ENCODE peak calls at places on chromosome 19, in five cellular contexts. X, Y, J, M and E are unnamed samples.

GRCh38 chr19:14089662-14090508 is 666 bp downstream of the SAMD1 start:
- DNase-seq in X (no peak), Y (no peak), J (peak; percentile 23), M (peak; percentile 62), E (peak; percentile 46)

GRCh38 chr19:50921391-50922315 is 10.5 kb upstream of the KLK4 start:
- DNase-seq in X (peak; percentile 24), Y (no peak), J (no peak), M (no peak), E (no peak)

GRCh38 chr19:53942001-53942786 is 20.5 kb upstream of the CACNG8 start:
- DNase-seq in X (no peak), Y (no peak), J (no peak), M (no peak), E (no peak)

GRCh38 chr19:5795382-5795919 is 4.5 kb upstream of the DUS3L start:
- DNase-seq in X (no peak), Y (no peak), J (no peak), M (no peak), E (no peak)

GRCh38 chr19:2957160-2957559 is 12.4 kb upstream of the ZNF77 start:
- DNase-seq in X (no peak), Y (no peak), J (no peak), M (no peak), E (no peak)

GRCh38 chr19:843836-844299 is 3.1 kb downstream of the PRTN3 start:
- DNase-seq in X (no peak), Y (no peak), J (no peak), M (no peak), E (no peak)

GRCh38 chr19:53958168-53958571 is 4.6 kb upstream of the CACNG8 start:
- DNase-seq in X (no peak), Y (no peak), J (no peak), M (no peak), E (no peak)

GRCh38 chr19:30344446-30345425 is 27.4 kb upstream of the ZNF536 start:
- DNase-seq in X (no peak), Y (no peak), J (no peak), M (no peak), E (no peak)

GRCh38 chr19:881385-882071 is 11.5 kb downstream of the MED16 start:
- DNase-seq in X (no peak), Y (no peak), J (no peak), M (no peak), E (no peak)

GRCh38 chr19:40279120-40279551 is 6.0 kb downstream of the AKT2 start:
- DNase-seq in X (peak; percentile 49), Y (no peak), J (no peak), M (no peak), E (no peak)

GRCh38 chr19:17794731-17795494 is at the start of gene B3GNT3:
- DNase-seq in X (no peak), Y (no peak), J (peak; percentile 30), M (peak; percentile 97), E (no peak)

GRCh38 chr19:7383284-7383683 is 34.5 kb downstream of the ARHGEF18 start:
- DNase-seq in X (no peak), Y (no peak), J (no peak), M (no peak), E (no peak)

GRCh38 chr19:35332817-35333216 is 3.8 kb downstream of the CD22 start:
- DNase-seq in X (no peak), Y (no peak), J (no peak), M (no peak), E (peak; percentile 15)

GRCh38 chr19:32555786-32556185 is 25.2 kb upstream of the PDCD5 start:
- DNase-seq in X (no peak), Y (no peak), J (no peak), M (no peak), E (no peak)

GRCh38 chr19:31214086-31214485 is 135.2 kb downstream of the TSHZ3 start:
- DNase-seq in X (no peak), Y (peak; percentile 71), J (peak; percentile 94), M (peak; percentile 63), E (peak; percentile 82)

GRCh38 chr19:38184815-38185214 is 39.2 kb downstream of the DPF1 start:
- DNase-seq in X (no peak), Y (no peak), J (no peak), M (no peak), E (no peak)

GRCh38 chr19:34269081-34269480 is 14.7 kb downstream of the GARRE1 start:
- DNase-seq in X (no peak), Y (no peak), J (peak; percentile 35), M (no peak), E (no peak)

GRCh38 chr19:10769533-10770491 is 51.9 kb downstream of the DNM2 start:
- DNase-seq in X (peak; percentile 27), Y (no peak), J (no peak), M (peak; percentile 36), E (peak; percentile 40)

GRCh38 chr19:44741841-44742352 is 6.6 kb upstream of the BCL3 start:
- DNase-seq in X (peak; percentile 95), Y (no peak), J (no peak), M (peak; percentile 98), E (no peak)

GRCh38 chr19:45271709-45272108 is 20.6 kb downstream of the MARK4 start:
- DNase-seq in X (no peak), Y (no peak), J (no peak), M (no peak), E (no peak)

GRCh38 chr19:19075126-19075525 is 11.3 kb downstream of the SLC25A42 start:
- DNase-seq in X (no peak), Y (no peak), J (no peak), M (no peak), E (no peak)

GRCh38 chr19:47027586-47028371 is 8.1 kb downstream of the NPAS1 start:
- DNase-seq in X (no peak), Y (no peak), J (no peak), M (no peak), E (no peak)

GRCh38 chr19:3768748-3769099 is 3.3 kb downstream of the RAX2 start:
- DNase-seq in X (no peak), Y (no peak), J (no peak), M (no peak), E (no peak)

GRCh38 chr19:10929402-10929794 is 787 bp downstream of the TIMM29 start:
- DNase-seq in X (no peak), Y (no peak), J (no peak), M (no peak), E (no peak)

GRCh38 chr19:46198756-46199155 is 30.8 kb upstream of the IGFL1 start:
- DNase-seq in X (no peak), Y (no peak), J (no peak), M (no peak), E (no peak)

GRCh38 chr19:19488875-19489690 is 26.3 kb downstream of the TSSK6 start:
- DNase-seq in X (peak; percentile 66), Y (peak; percentile 75), J (peak; percentile 96), M (peak; percentile 64), E (peak; percentile 91)

GRCh38 chr19:3867971-3868769 is 668 bp downstream of the ZFR2 start:
- DNase-seq in X (no peak), Y (no peak), J (no peak), M (no peak), E (no peak)

GRCh38 chr19:5967994-5968430 is 9.9 kb downstream of the RANBP3 start:
- DNase-seq in X (peak; percentile 43), Y (no peak), J (peak; percentile 49), M (peak; percentile 67), E (peak; percentile 58)

GRCh38 chr19:7556696-7557315 is 21.3 kb downstream of the PNPLA6 start:
- DNase-seq in X (no peak), Y (no peak), J (no peak), M (no peak), E (no peak)

GRCh38 chr19:45613926-45614725 is 12.1 kb upstream of the GPR4 start:
- DNase-seq in X (no peak), Y (no peak), J (no peak), M (peak; percentile 31), E (no peak)

GRCh38 chr19:9296336-9296735 is 13.3 kb downstream of the ZNF699 start:
- DNase-seq in X (no peak), Y (no peak), J (no peak), M (no peak), E (no peak)